ENCODE peak calls at places on chromosome 18, in eight cellular contexts. N, C, P, J, E, H, X and L are unnamed samples.

GRCh38 chr18:35919179-35919578 is 53.3 kb upstream of the RMP24 start:
- DNase-seq in E (no peak), H (no peak), X (no peak), J (no peak), C (no peak), N (no peak), P (no peak), L (no peak)

GRCh38 chr18:63140997-63141776 is 178.4 kb downstream of the BCL2 start:
- DNase-seq in P (no peak), C (no peak), H (no peak), X (no peak), J (no peak), E (no peak), N (no peak), L (no peak)

GRCh38 chr18:73647391-73647790 is 500.2 kb downstream of the FBXO15 start:
- DNase-seq in C (no peak), X (no peak), H (no peak), E (no peak), P (no peak), J (no peak), N (no peak), L (no peak)

GRCh38 chr18:50044402-50044801 is 150.5 kb downstream of the MYO5B start:
- DNase-seq in P (no peak), H (no peak), N (no peak), J (no peak), C (no peak), X (peak), E (no peak), L (no peak)

GRCh38 chr18:40258298-40258697 is 1696.7 kb upstream of the PIK3C3 start:
- DNase-seq in P (peak), E (no peak), X (no peak), N (peak), H (no peak), J (no peak), C (no peak), L (no peak)

GRCh38 chr18:71027531-71027930 is 738.7 kb downstream of the SOCS6 start:
- DNase-seq in E (no peak), H (no peak), C (no peak), X (no peak), J (no peak), N (no peak), P (no peak), L (no peak)

GRCh38 chr18:26407721-26408601 is 140.4 kb downstream of the KCTD1 start:
- DNase-seq in P (no peak), C (no peak), E (no peak), X (no peak), N (no peak), H (no peak), J (no peak), L (no peak)

GRCh38 chr18:45663646-45664045 is 48.4 kb downstream of the SLC14A2 start:
- DNase-seq in N (no peak), P (no peak), C (no peak), H (no peak), E (no peak), X (no peak), J (no peak), L (no peak)

GRCh38 chr18:7677001-7677400 is 109.9 kb downstream of the PTPRM start:
- DNase-seq in N (peak), J (no peak), H (no peak), E (no peak), X (no peak), C (no peak), P (no peak), L (no peak)

GRCh38 chr18:69985239-69985638 is 37.6 kb upstream of the CD226 start:
- DNase-seq in X (no peak), C (no peak), H (no peak), P (no peak), N (no peak), J (no peak), E (no peak), L (no peak)

GRCh38 chr18:4797286-4797685 is 342.2 kb upstream of the DLGAP1 start:
- DNase-seq in J (no peak), E (no peak), P (no peak), N (no peak), X (no peak), H (no peak), C (no peak), L (no peak)

GRCh38 chr18:20963027-20963426 is 148.6 kb downstream of the ROCK1 start:
- DNase-seq in C (no peak), J (no peak), X (no peak), H (no peak), E (no peak), N (no peak), P (no peak), L (no peak)

GRCh38 chr18:9038277-9038871 is 64.1 kb upstream of the NDUFV2 start:
- DNase-seq in X (no peak), J (peak), P (no peak), H (no peak), C (no peak), E (no peak), N (no peak), L (no peak)

GRCh38 chr18:63443820-63444219 is 21.5 kb upstream of the VPS4B start:
- DNase-seq in P (no peak), H (no peak), X (no peak), N (no peak), C (no peak), J (no peak), E (no peak), L (no peak)